ENCODE peak calls at places on chromosome X, in eight cellular contexts. K is coronary artery, S is choroid plexus epithelial cell, P is cardiac fibroblast, D is psoas muscle, O is fibroblast of pulmonary artery, V is Peyer's patch, U is esophagus muscularis mucosa. Z is an unnamed sample.
A peak's percentile ranks its signal among the peaks of the same experiment; 100 is the strongest.

GRCh38 chrX:6708041-6708440 is 173.1 kb upstream of the VCX3A start:
- DNase-seq in K (no peak), S (no peak), P (no peak), D (no peak), O (no peak), V (no peak), U (no peak), Z (no peak)

GRCh38 chrX:12446342-12447075 is 308.2 kb downstream of the FRMPD4 start:
- DNase-seq in K (no peak), S (no peak), P (peak; percentile 89), D (no peak), O (peak; percentile 55), V (no peak), U (no peak), Z (peak; percentile 81)

GRCh38 chrX:1749499-1749898 is 134.6 kb downstream of the ASMT start:
- DNase-seq in K (no peak), S (no peak), P (no peak), D (no peak), O (no peak), V (no peak), U (no peak), Z (no peak)

GRCh38 chrX:13376857-13377441 is 57.1 kb upstream of the ATXN3L start:
- DNase-seq in K (no peak), S (peak; percentile 96), P (peak; percentile 98), D (no peak), O (peak; percentile 96), V (no peak), U (no peak), Z (peak; percentile 98)

GRCh38 chrX:34659575-34659974 is 2.5 kb upstream of the TMEM47 start:
- DNase-seq in K (no peak), S (no peak), P (no peak), D (no peak), O (no peak), V (no peak), U (no peak), Z (no peak)

GRCh38 chrX:23554304-23554703 is 113.0 kb upstream of the PRDX4 start:
- DNase-seq in K (no peak), S (peak; percentile 75), P (peak; percentile 69), D (no peak), O (peak; percentile 64), V (no peak), U (no peak), Z (peak; percentile 56)

GRCh38 chrX:21374163-21374993 is at the start of gene CNKSR2:
- DNase-seq in K (no peak), S (peak; percentile 2), P (peak; percentile 23), D (peak; percentile 67), O (peak; percentile 8), V (peak; percentile 71), U (no peak), Z (peak; percentile 6)

GRCh38 chrX:41605144-41605543 is 83.6 kb upstream of the GPR34 start:
- DNase-seq in K (no peak), S (no peak), P (no peak), D (no peak), O (no peak), V (no peak), U (no peak), Z (no peak)

GRCh38 chrX:72180539-72180938 is 1.0 kb upstream of the PIN4 start:
- DNase-seq in K (no peak), S (no peak), P (no peak), D (no peak), O (no peak), V (no peak), U (no peak), Z (no peak)

GRCh38 chrX:82765806-82766205 is 742.3 kb upstream of the POU3F4 start:
- DNase-seq in K (no peak), S (peak; percentile 38), P (no peak), D (no peak), O (no peak), V (no peak), U (no peak), Z (no peak)

GRCh38 chrX:98380106-98380505 is 1496.4 kb downstream of the RPA4 start:
- DNase-seq in K (no peak), S (no peak), P (no peak), D (no peak), O (no peak), V (no peak), U (no peak), Z (no peak)

GRCh38 chrX:40084471-40084870 is 13.3 kb downstream of the BCOR start:
- DNase-seq in K (no peak), S (no peak), P (no peak), D (no peak), O (no peak), V (no peak), U (no peak), Z (no peak)

GRCh38 chrX:40082447-40083119 is 15.2 kb downstream of the BCOR start:
- DNase-seq in K (no peak), S (no peak), P (no peak), D (no peak), O (no peak), V (no peak), U (no peak), Z (no peak)

GRCh38 chrX:40085086-40085551 is 12.6 kb downstream of the BCOR start:
- DNase-seq in K (no peak), S (peak; percentile 36), P (peak; percentile 69), D (no peak), O (peak; percentile 89), V (no peak), U (no peak), Z (peak; percentile 44)

GRCh38 chrX:40083120-40083978 is 14.4 kb downstream of the BCOR start:
- DNase-seq in K (no peak), S (no peak), P (no peak), D (peak; percentile 67), O (no peak), V (peak; percentile 58), U (no peak), Z (no peak)

DNA sequence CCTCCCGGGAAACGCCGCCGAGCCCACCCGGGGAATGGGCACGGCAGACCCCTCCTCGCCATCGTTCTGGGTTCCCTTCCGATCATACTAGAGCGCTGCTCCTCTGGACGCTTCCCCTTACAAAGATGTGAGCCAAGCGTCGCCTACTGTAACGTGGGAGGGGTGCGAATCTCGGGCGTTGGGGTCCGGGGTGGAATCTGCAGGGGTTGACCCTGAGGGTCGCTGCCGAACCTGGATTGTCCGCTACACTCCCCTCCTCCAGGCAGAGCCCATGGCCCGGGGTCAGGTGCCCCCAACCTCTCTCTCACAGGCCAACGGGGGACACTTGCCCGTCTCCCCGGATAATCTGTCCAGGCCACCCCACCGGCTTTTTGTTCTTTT is 13.8 kb downstream of the BCOR start:
- DNase-seq in K (no peak), S (no peak), P (no peak), D (peak; percentile 34), O (no peak), V (no peak), U (no peak), Z (no peak)
- H3K4me3 ChIP-seq in K (peak overlapping the region; percentile 67), S (peak overlapping the region; percentile 42), P (peak overlapping the region; percentile 39), D (peak overlapping the region; percentile 62), O (peak overlapping the region; percentile 38), V (peak overlapping the region; percentile 44), U (peak overlapping the region; percentile 55), Z (peak overlapping the region; percentile 17)

DNA sequence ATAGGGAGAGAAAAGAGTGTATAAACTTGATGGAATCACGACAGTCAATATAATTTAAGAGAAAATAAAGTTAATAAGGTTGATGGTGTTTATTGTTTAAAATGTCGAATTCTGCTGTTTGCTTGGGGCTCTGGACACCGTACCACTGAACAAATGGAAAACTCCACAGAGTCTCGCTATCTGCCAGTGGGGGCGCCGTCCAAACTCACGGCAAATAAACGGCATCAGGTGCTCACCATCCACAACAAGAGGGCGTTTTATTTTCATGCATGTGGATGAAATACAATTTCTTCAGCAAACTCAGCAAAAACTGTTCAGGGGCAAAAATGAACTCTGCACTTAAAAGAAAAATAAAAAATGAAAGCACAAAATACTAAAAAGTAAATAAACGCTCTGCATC is 46.6 kb upstream of the FAM47C start:
- DNase-seq in K (no peak), S (no peak), P (no peak), D (no peak), O (no peak), V (no peak), U (no peak), Z (no peak)
- TF ChIP-seq CTCF in K (no peak), S (peak; percentile 24), P (no peak), D (no peak), O (no peak), V (no peak), U (no peak), Z (no peak)

DNA sequence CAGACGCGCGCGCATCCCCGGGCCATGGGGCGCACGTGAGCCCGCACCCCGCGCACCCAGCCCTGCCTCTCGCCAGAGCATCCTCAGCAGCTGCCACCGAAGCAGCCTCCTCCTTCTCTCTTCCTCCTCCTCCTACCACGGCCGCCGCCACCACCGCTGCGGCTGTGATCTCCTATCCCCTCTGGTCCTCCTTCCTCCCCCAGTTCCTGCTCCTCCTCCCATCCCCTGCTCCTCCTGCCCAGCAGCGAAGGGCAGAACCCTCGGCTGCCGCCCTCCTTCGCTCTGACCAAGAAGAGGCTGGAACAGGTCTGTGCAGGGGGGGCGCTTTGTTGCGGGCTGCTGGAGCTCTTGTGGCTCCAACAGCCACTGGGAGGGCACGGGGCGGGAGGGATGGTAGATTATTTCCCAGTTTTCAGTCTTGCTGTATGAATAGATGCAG is 148.7 kb upstream of the CHRDL1 start:
- DNase-seq in K (no peak), S (no peak), P (no peak), D (peak; percentile 50), O (no peak), V (no peak), U (no peak), Z (no peak)
- H3K4me3 ChIP-seq in K (peak overlapping the region; percentile 59), S (no peak overlapping the region), P (no peak overlapping the region), D (no peak overlapping the region), O (no peak overlapping the region), V (no peak overlapping the region), U (peak overlapping the region; percentile 45), Z (peak overlapping the region; percentile 15)

GRCh38 chrX:152641256-152641875 is 3.7 kb downstream of the GABRQ start:
- DNase-seq in K (no peak), S (no peak), P (no peak), D (no peak), O (no peak), V (no peak), U (peak; percentile 57), Z (no peak)

GRCh38 chrX:152639426-152639825 is 1.7 kb downstream of the GABRQ start:
- DNase-seq in K (no peak), S (no peak), P (no peak), D (no peak), O (no peak), V (no peak), U (peak; percentile 21), Z (no peak)

GRCh38 chrX:152640039-152640818 is 2.5 kb downstream of the GABRQ start:
- DNase-seq in K (no peak), S (no peak), P (peak; percentile 18), D (no peak), O (no peak), V (no peak), U (peak; percentile 37), Z (peak; percentile 33)

GRCh38 chrX:152642931-152643525 is 5.3 kb downstream of the GABRQ start:
- DNase-seq in K (no peak), S (no peak), P (no peak), D (no peak), O (no peak), V (no peak), U (peak; percentile 37), Z (no peak)

DNA sequence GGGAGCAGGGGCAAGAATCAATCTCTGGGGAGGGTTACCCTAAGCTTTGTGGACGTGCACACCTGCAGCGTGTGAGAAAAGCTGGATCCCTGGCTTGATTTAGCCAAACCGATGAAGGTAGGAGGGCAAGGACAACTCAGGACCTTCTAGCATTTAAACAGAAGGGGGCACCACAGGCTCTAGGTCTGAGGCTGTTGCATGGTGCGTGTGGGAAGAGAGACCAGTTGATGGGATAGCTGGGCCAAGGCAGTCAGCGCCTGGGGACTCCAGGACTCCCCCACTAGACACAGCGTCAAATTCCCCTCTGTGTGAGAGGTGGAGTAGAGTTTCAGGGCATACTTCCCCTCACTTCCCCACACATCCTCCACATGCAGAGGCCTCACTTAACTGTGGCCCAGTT is 4.3 kb downstream of the GABRQ start:
- DNase-seq in K (no peak), S (peak; percentile 23), P (peak; percentile 6), D (no peak), O (peak; percentile 1), V (no peak), U (no peak), Z (peak; percentile 6)
- TF ChIP-seq CTCF in K (no peak), S (peak; percentile 35), P (no peak), D (no peak), O (no peak), V (no peak), U (no peak), Z (peak; percentile 23)

Z was measured in fibroblast of mammary gland.